ENCODE peak calls at places on chromosomes 13 and 19, in seven cellular contexts. X is HCT116, G is NT2/D1, B is K562, L is H1, Q is HepG2, Y is SK-N-SH. C is an unnamed sample.

GRCh38 chr19:43763473-43763939 is 8.7 kb upstream of the SMG9 start:
- DNase-seq in X (no peak), G (no peak), B (peak; percentile 38), L (no peak), Q (no peak), Y (no peak), C (no peak)

GRCh38 chr13:52128714-52129700 is at the start of gene NEK5:
- DNase-seq in X (peak; percentile 27), G (peak; percentile 49), B (peak; percentile 75), L (peak; percentile 46), Q (peak; percentile 49), Y (peak; percentile 90), C (no peak)

GRCh38 chr13:41995946-41996345 is 35.0 kb upstream of the VWA8 start:
- DNase-seq in X (no peak), G (no peak), B (peak; percentile 88), L (no peak), Q (peak; percentile 4), Y (no peak), C (no peak)

GRCh38 chr13:35984776-35985453 is 146.3 kb downstream of the DCLK1 start:
- DNase-seq in X (no peak), G (no peak), B (no peak), L (no peak), Q (no peak), Y (peak; percentile 85), C (no peak)

GRCh38 chr19:10009269-10009665 is 1.0 kb downstream of the COL5A3 start:
- DNase-seq in X (no peak), G (no peak), B (peak; percentile 64), L (no peak), Q (no peak), Y (peak; percentile 60), C (no peak)

GRCh38 chr19:36973021-36973843 is 57.1 kb downstream of the ZNF568 start:
- DNase-seq in X (no peak), G (peak; percentile 68), B (peak; percentile 9), L (peak; percentile 74), Q (no peak), Y (peak; percentile 97), C (peak; percentile 17)

GRCh38 chr13:19589312-19589711 is 28.0 kb upstream of the TPTE2 start:
- DNase-seq in X (no peak), G (no peak), B (no peak), L (no peak), Q (no peak), Y (no peak), C (no peak)

GRCh38 chr19:1471514-1472107 is 7.4 kb downstream of the C19orf25 start:
- DNase-seq in X (no peak), G (no peak), B (no peak), L (no peak), Q (no peak), Y (no peak), C (no peak)

GRCh38 chr19:6677495-6677894 is 7.5 kb upstream of the TNFSF14 start:
- DNase-seq in X (no peak), G (no peak), B (no peak), L (no peak), Q (no peak), Y (no peak), C (no peak)

GRCh38 chr13:110394371-110394841 is 87.3 kb downstream of the COL4A2 start:
- DNase-seq in X (no peak), G (no peak), B (no peak), L (no peak), Q (no peak), Y (no peak), C (no peak)

GRCh38 chr13:54301085-54301484 is 1272.5 kb downstream of the OLFM4 start:
- DNase-seq in X (no peak), G (no peak), B (no peak), L (no peak), Q (no peak), Y (no peak), C (no peak)

GRCh38 chr13:24502567-24503375 is 9.8 kb downstream of the PARP4 start:
- DNase-seq in X (peak; percentile 29), G (no peak), B (peak; percentile 55), L (no peak), Q (peak; percentile 48), Y (no peak), C (no peak)

GRCh38 chr13:114008964-114009589 is 35.2 kb upstream of the C13orf46 start:
- DNase-seq in X (no peak), G (no peak), B (no peak), L (no peak), Q (no peak), Y (no peak), C (no peak)

GRCh38 chr13:35789335-35790166 is 313.1 kb upstream of the MAB21L1 start:
- DNase-seq in X (peak; percentile 7), G (no peak), B (peak; percentile 9), L (no peak), Q (peak; percentile 16), Y (no peak), C (no peak)

GRCh38 chr13:28027607-28028364 is 39.3 kb upstream of the URAD start:
- DNase-seq in X (no peak), G (no peak), B (no peak), L (no peak), Q (no peak), Y (no peak), C (no peak)

GRCh38 chr19:34066007-34066656 is 106.2 kb upstream of the LSM14A start:
- DNase-seq in X (no peak), G (no peak), B (peak; percentile 11), L (no peak), Q (no peak), Y (no peak), C (no peak)

GRCh38 chr19:6613711-6614110 is 22.8 kb upstream of the CD70 start:
- DNase-seq in X (no peak), G (no peak), B (no peak), L (no peak), Q (no peak), Y (no peak), C (no peak)

GRCh38 chr19:30593358-30593757 is 221.2 kb downstream of the ZNF536 start:
- DNase-seq in X (no peak), G (no peak), B (no peak), L (no peak), Q (no peak), Y (no peak), C (no peak)

GRCh38 chr13:112320303-112320702 is 55.9 kb upstream of the SPACA7 start:
- DNase-seq in X (no peak), G (no peak), B (no peak), L (no peak), Q (no peak), Y (no peak), C (no peak)

DNA sequence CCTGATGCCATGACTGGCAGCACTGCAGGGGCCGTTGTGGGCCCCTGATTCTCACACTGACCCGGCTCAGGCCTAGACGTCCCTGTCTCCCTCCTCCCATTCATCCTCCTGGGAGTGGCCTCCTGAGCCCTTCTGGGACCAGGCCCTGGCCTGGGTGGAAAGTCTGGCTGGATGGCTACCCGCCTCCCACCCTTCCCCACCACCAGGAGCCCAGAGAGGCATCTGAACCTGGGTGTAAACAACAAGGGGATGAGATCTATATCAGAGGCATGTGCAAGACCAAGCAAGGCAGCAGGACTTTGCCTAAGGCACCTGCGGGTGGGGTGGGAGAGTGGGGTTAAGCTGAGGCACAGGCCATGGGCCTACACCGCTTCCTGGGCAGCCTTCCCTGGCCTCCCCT is 22.0 kb upstream of the ASPDH start:
- DNase-seq in X (no peak), G (no peak), B (no peak), L (no peak), Q (no peak), Y (no peak), C (no peak)
- TF ChIP-seq YY1 in X (no peak), G (no peak), B (no peak), L (no peak), Q (no peak), Y (no peak), C (no peak)

GRCh38 chr13:80778302-80778701 is 437.4 kb upstream of the SPRY2 start:
- DNase-seq in X (no peak), G (no peak), B (no peak), L (no peak), Q (no peak), Y (no peak), C (no peak)
- TF ChIP-seq YY1 in X (no peak), G (no peak), B (no peak), L (no peak), Q (no peak), Y (no peak), C (no peak)

GRCh38 chr13:99392126-99392805 is 85.1 kb upstream of the GPR183 start:
- DNase-seq in X (no peak), G (no peak), B (no peak), L (no peak), Q (no peak), Y (no peak), C (no peak)
- TF ChIP-seq YY1 in X (no peak), G (no peak), B (no peak), L (no peak), Q (no peak), Y (no peak), C (no peak)

GRCh38 chr19:41753159-41753558 is 2.2 kb upstream of the CEACAM6 start:
- DNase-seq in X (peak; percentile 34), G (peak; percentile 28), B (peak; percentile 73), L (no peak), Q (peak; percentile 6), Y (peak; percentile 46), C (no peak)
- TF ChIP-seq YY1 in X (no peak), G (no peak), B (no peak), L (no peak), Q (no peak), Y (no peak), C (no peak)

DNA sequence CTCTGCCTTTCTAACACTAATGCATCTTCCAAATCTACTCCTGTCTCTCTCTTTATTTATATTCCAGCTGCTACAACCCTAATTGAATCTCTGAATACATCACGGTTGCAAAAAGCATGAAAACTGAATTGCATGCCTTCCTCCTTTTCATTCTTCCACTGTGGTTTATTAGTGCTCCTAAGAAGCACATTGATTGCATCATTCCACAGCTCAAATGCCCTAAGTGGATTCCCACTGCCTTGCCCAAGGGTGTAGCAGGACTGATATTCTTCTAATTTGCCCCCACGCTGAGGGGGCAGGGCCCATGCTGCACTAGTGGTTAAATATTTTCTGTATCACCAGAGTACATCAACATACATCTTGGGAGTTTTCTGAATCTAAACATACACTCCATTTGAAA is 640.8 kb downstream of the EFNB2 start:
- DNase-seq in X (no peak), G (no peak), B (no peak), L (no peak), Q (no peak), Y (no peak), C (no peak)
- TF ChIP-seq YY1 in X (no peak), G (no peak), B (no peak), L (no peak), Q (no peak), Y (no peak), C (no peak)